ENCODE peak calls at places on chromosome 22, in nine cellular contexts. X is fibroblast of villous mesenchyme, G is tibial artery, D is thoracic aorta, O is neural crest cell, F is GM12878, B is ovary, S is Panc1, M is fibroblast of lung. L is an unnamed sample.
A peak's percentile ranks its signal among the peaks of the same experiment; 100 is the strongest.

GRCh38 chr22:17920145-17920605 is 104.2 kb downstream of the MICAL3 start:
- DNase-seq in X (peak; percentile 88), G (no peak), D (no peak), O (no peak), F (no peak), B (peak; percentile 61), S (no peak), M (peak; percentile 76), L (peak; percentile 92)

GRCh38 chr22:29308791-29309262 is 2.4 kb downstream of the GAS2L1 start:
- DNase-seq in X (peak; percentile 44), G (no peak), D (no peak), O (no peak), F (no peak), B (no peak), S (no peak), M (peak; percentile 85), L (peak; percentile 19)

GRCh38 chr22:35656284-35656752 is 8.1 kb downstream of the APOL6 start:
- DNase-seq in X (peak; percentile 93), G (no peak), D (no peak), O (no peak), F (no peak), B (no peak), S (no peak), M (no peak), L (no peak)

GRCh38 chr22:48577014-48577690 is 1250.5 kb downstream of the BRD1 start:
- DNase-seq in X (no peak), G (no peak), D (no peak), O (no peak), F (no peak), B (no peak), S (no peak), M (no peak), L (no peak)

GRCh38 chr22:35873426-35873825 is 155.2 kb downstream of the RBFOX2 start:
- DNase-seq in X (no peak), G (no peak), D (no peak), O (no peak), F (peak; percentile 24), B (no peak), S (no peak), M (no peak), L (no peak)

GRCh38 chr22:44906248-44906936 is 103.4 kb downstream of the PHF21B start:
- DNase-seq in X (no peak), G (no peak), D (no peak), O (no peak), F (no peak), B (no peak), S (no peak), M (no peak), L (no peak)

GRCh38 chr22:41939981-41940852 is 6.7 kb downstream of the CENPM start:
- DNase-seq in X (no peak), G (no peak), D (no peak), O (no peak), F (peak; percentile 98), B (no peak), S (no peak), M (no peak), L (no peak)

GRCh38 chr22:29081499-29082236 is 8.8 kb downstream of the KREMEN1 start:
- DNase-seq in X (no peak), G (no peak), D (no peak), O (no peak), F (no peak), B (no peak), S (no peak), M (no peak), L (peak; percentile 42)

GRCh38 chr22:41943661-41944209 is 3.2 kb downstream of the CENPM start:
- DNase-seq in X (no peak), G (no peak), D (no peak), O (no peak), F (no peak), B (no peak), S (no peak), M (peak; percentile 32), L (no peak)

GRCh38 chr22:44828193-44828592 is 75.8 kb downstream of the ARHGAP8 start:
- DNase-seq in X (no peak), G (no peak), D (no peak), O (peak; percentile 57), F (no peak), B (no peak), S (no peak), M (no peak), L (no peak)

GRCh38 chr22:17974087-17974486 is 50.3 kb downstream of the MICAL3 start:
- DNase-seq in X (peak; percentile 66), G (no peak), D (no peak), O (no peak), F (no peak), B (no peak), S (no peak), M (no peak), L (no peak)

GRCh38 chr22:46575915-46576555 is 38.6 kb upstream of the CELSR1 start:
- DNase-seq in X (no peak), G (no peak), D (no peak), O (no peak), F (no peak), B (no peak), S (no peak), M (no peak), L (peak; percentile 35)

GRCh38 chr22:17866127-17866526 is 91.9 kb upstream of the BID start:
- DNase-seq in X (no peak), G (no peak), D (no peak), O (peak; percentile 66), F (no peak), B (no peak), S (no peak), M (no peak), L (no peak)

GRCh38 chr22:23122992-23123803 is 18.6 kb downstream of the RSPH14 start:
- DNase-seq in X (no peak), G (no peak), D (no peak), O (no peak), F (no peak), B (no peak), S (no peak), M (no peak), L (no peak)

DNA sequence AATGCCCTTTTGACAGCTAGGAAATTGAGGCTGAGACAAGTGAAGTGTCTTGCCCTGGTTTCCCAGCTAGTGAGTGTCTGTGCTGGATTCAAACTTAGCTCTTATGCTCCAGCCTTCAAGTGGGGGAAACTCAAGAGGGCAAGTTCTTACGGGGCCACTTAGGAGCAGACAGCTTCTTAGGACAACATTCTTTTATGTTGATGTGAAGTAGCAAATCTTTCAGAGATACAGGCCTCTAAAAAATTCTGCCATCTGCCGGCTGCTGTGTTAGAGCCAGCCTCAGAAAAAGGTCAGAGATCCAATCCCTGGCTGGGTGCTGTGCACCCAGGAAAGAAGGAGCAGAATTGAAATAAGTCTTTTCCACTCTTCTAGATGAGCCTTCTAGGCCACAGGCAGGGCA is 26.6 kb downstream of the TIMP3 start:
- DNase-seq in X (no peak), G (no peak), D (no peak), O (no peak), F (no peak), B (no peak), S (no peak), M (no peak), L (no peak)
- TF ChIP-seq CTCF in X (peak; percentile 38), G (no peak), D (no peak), O (no peak), F (no peak), B (no peak), S (peak; percentile 31), M (peak; percentile 23), L (no peak)

DNA sequence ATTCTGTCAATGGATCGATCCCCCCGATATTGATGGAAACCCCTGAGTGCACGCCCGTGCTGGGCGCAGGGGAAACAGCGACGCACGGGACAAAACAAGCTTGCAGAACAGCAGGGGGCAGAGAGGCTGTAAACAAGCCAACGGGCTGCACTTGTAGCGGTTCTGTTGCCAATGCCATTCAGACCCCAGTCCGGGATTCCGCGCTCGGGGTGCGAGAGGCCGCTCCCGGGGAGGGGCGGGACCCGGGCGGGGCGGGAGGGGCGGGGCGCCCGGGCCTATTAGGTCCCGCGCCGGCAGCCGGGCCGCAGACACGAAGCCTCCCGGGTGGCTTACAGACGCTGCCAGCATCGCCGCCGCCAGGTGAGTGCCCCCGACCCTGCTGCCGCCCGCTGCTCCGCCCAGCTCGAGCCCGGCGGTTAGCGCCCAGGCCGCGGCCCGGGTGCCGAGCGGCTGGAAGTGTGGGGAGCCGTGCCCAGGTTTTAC is at the start of gene BIK:
- DNase-seq in X (peak; percentile 33), G (peak; percentile 39), D (no peak), O (peak; percentile 27), F (no peak), B (no peak), S (no peak), M (no peak), L (peak; percentile 59)
- TF ChIP-seq CTCF in X (peak; percentile 28), G (peak; percentile 17), D (peak; percentile 12), O (peak; percentile 45), F (peak; percentile 35), B (no peak), S (no peak), M (peak; percentile 28), L (no peak)

DNA sequence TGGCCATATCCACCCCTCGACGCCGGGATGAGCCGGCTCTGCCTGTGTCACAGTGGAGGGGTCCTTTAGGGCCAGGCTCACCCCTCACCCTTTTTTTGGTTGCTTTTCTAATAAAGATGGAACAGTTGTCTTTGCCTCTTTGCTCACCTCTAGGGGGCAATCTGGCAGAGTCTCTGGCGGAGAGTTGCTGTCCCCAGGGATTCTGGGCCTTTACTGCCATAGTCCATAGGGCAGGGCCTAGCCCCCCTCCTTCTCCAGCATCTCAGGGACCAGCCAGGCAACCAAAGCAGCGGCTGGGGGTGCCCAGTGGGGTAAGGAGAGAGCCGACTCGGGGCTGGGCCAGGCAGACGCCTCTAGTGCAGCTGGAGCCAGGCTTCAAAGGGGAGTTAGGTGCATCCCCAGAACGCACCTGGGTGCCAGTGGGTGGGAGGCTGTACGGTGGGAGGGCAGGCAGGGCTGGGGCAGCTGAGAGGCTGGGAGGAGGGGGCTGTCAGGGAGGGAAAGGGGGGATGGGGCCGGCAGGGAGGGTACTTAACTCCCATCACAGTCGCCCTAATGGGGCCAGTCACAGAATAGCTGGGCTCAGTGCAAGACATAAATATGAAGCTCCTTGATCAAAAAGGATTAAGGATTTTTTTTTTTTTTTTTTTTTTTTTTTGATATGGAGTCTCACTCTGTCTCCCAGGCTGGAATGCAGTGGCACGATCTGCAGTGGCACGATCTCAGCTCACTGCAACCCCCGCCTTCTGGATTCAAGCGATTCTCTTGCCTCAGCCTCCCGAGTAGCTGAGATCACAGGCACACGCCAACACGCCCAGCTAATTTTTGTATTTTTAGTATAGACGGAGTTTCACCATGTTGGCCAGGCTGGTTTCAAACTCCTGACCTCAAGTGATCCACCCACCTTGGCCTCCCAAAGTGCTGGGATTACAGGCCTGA is 2.5 kb upstream of the SUSD2 start:
- DNase-seq in X (no peak), G (no peak), D (no peak), O (no peak), F (no peak), B (no peak), S (no peak), M (no peak), L (no peak)
- TF ChIP-seq CTCF in X (peak; percentile 35), G (no peak), D (peak; percentile 40), O (peak; percentile 48), F (peak; percentile 31), B (no peak), S (peak; percentile 66), M (peak; percentile 40), L (no peak)

DNA sequence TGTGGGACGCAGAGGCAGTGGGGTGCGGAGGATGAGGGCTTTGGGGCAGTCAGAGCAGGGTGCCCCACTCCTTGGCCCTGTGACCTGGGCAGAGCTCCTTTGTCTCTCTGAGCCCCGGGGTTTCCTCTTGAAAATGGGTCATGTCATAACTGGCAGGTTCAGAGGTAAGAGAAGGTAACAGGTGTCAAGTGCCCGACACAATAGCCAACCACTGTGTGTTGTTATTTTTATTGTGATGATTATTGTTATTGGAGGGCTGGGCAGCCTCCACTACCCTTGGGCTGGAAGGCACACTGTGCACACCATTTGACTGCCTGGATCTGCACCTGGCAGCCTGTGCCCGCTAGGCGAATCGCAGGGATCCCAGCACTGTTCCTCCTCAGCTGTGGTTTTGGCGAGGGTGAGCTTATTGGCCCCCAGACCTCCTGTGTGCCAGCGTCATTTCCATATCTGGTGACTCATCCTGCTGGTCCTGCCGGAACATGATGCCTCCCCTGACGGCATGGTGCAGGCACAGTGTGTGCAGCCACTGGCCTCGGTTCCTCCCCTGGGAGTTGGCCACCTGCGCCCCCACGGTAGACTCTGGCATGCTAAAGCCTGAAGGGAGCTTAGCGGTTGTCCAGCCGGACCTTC is 15.4 kb upstream of the SOX10 start:
- DNase-seq in X (peak; percentile 46), G (no peak), D (peak; percentile 13), O (no peak), F (no peak), B (no peak), S (no peak), M (peak; percentile 85), L (peak; percentile 55)
- TF ChIP-seq CTCF in X (no peak), G (no peak), D (no peak), O (no peak), F (no peak), B (no peak), S (no peak), M (no peak), L (no peak)

L was measured in adrenal gland.